ENCODE peak calls at places on chromosomes 16 and 17, in eight cellular contexts. M is dorsolateral prefrontal cortex, E is HS-5, L is hepatic stellate cell, W is kidney tubule cell, S is NCI-H460, U is H7, P is HEK293T. F is an unnamed sample.

GRCh38 chr17:30337393-30337999 is 3.6 kb upstream of the TMIGD1 start:
- DNase-seq in M (no peak), E (no peak), L (no peak), W (peak), S (no peak), U (no peak), P (no peak), F (no peak)

GRCh38 chr17:48591435-48592077 is 1.5 kb upstream of the HOXB3 start:
- DNase-seq in M (no peak), E (no peak), L (no peak), W (no peak), S (no peak), U (no peak), P (no peak), F (no peak)

GRCh38 chr16:48106445-48106844 is 49.3 kb downstream of the ABCC12 start:
- DNase-seq in M (no peak), E (no peak), L (no peak), W (no peak), S (no peak), U (no peak), P (no peak), F (no peak)

GRCh38 chr16:49545243-49545642 is 171.6 kb downstream of the C16orf78 start:
- DNase-seq in M (no peak), E (no peak), L (no peak), W (no peak), S (no peak), U (no peak), P (no peak), F (no peak)

GRCh38 chr16:81175325-81175891 is 63.1 kb upstream of the BCO1 start:
- DNase-seq in M (no peak), E (no peak), L (peak), W (peak), S (no peak), U (no peak), P (no peak), F (no peak)

GRCh38 chr16:12119037-12119436 is 142.5 kb downstream of the SNX29 start:
- DNase-seq in M (no peak), E (no peak), L (no peak), W (no peak), S (no peak), U (no peak), P (no peak), F (no peak)

GRCh38 chr16:4244254-4244812 is 2.5 kb upstream of the SRL start:
- DNase-seq in M (no peak), E (no peak), L (no peak), W (peak), S (peak), U (peak), P (no peak), F (no peak)

GRCh38 chr16:11111166-11111565 is 144.8 kb downstream of the SOCS1 start:
- DNase-seq in M (no peak), E (no peak), L (no peak), W (no peak), S (no peak), U (no peak), P (no peak), F (no peak)

GRCh38 chr16:57185446-57185944 is 344 bp downstream of the PSME3IP1 start:
- DNase-seq in M (peak), E (no peak), L (peak), W (peak), S (no peak), U (peak), P (peak), F (no peak)

GRCh38 chr17:82329683-82330321 is 3.8 kb downstream of the SECTM1 start:
- DNase-seq in M (no peak), E (no peak), L (no peak), W (no peak), S (no peak), U (no peak), P (no peak), F (no peak)

GRCh38 chr16:88939814-88940195 is 37.2 kb downstream of the CBFA2T3 start:
- DNase-seq in M (no peak), E (no peak), L (no peak), W (no peak), S (no peak), U (no peak), P (no peak), F (no peak)

GRCh38 chr17:78798695-78799559 is 16.9 kb upstream of the CYTH1 start:
- DNase-seq in M (no peak), E (no peak), L (no peak), W (peak), S (peak), U (peak), P (no peak), F (peak)

GRCh38 chr16:22898874-22899348 is 84.9 kb downstream of the HS3ST2 start:
- DNase-seq in M (peak), E (no peak), L (peak), W (peak), S (peak), U (peak), P (peak), F (peak)

GRCh38 chr17:39997543-39997942 is 16.9 kb downstream of the PSMD3 start:
- DNase-seq in M (no peak), E (no peak), L (no peak), W (no peak), S (no peak), U (peak), P (no peak), F (no peak)

F was measured in endothelial cell of umbilical vein.